ENCODE peak calls at places on chromosome 14, in seven cellular contexts. U is uterus; X is colonic mucosa; E is CD4-positive, alpha-beta T cell; F is psoas muscle; L is adrenal gland; V is stomach. Q is an unnamed sample.
A peak's percentile ranks its signal among the peaks of the same experiment; 100 is the strongest.

GRCh38 chr14:47262801-47263200 is 412.6 kb downstream of the MDGA2 start:
- DNase-seq in U (no peak), X (no peak), E (no peak), F (no peak), L (no peak), V (no peak), Q (no peak)

GRCh38 chr14:22557846-22558220 is 31.2 kb downstream of the DAD1 start:
- DNase-seq in U (no peak), X (no peak), E (no peak), F (no peak), L (no peak), V (no peak), Q (no peak)

GRCh38 chr14:49306152-49306751 is 279.9 kb downstream of the RPS29 start:
- DNase-seq in U (no peak), X (no peak), E (no peak), F (no peak), L (no peak), V (no peak), Q (no peak)

GRCh38 chr14:60977848-60978247 is 3.0 kb downstream of the TRMT5 start:
- DNase-seq in U (no peak), X (no peak), E (no peak), F (no peak), L (no peak), V (no peak), Q (no peak)

GRCh38 chr14:80538633-80539375 is 327.5 kb upstream of the DIO2 start:
- DNase-seq in U (no peak), X (no peak), E (no peak), F (no peak), L (no peak), V (no peak), Q (no peak)

GRCh38 chr14:69945347-69945746 is 66.1 kb downstream of the SMOC1 start:
- DNase-seq in U (no peak), X (no peak), E (no peak), F (no peak), L (no peak), V (no peak), Q (no peak)

GRCh38 chr14:74349757-74350156 is 1.5 kb downstream of the VRTN start:
- DNase-seq in U (no peak), X (peak; percentile 43), E (no peak), F (no peak), L (no peak), V (peak; percentile 66), Q (no peak)

GRCh38 chr14:97331058-97331457 is 533.9 kb downstream of the VRK1 start:
- DNase-seq in U (no peak), X (no peak), E (no peak), F (no peak), L (no peak), V (no peak), Q (no peak)

GRCh38 chr14:94458558-94459200 is 6.1 kb upstream of the SERPINA11 start:
- DNase-seq in U (no peak), X (no peak), E (no peak), F (no peak), L (peak; percentile 35), V (no peak), Q (no peak)

GRCh38 chr14:67522270-67522669 is 10.8 kb upstream of the PLEKHH1 start:
- DNase-seq in U (no peak), X (no peak), E (no peak), F (no peak), L (no peak), V (no peak), Q (no peak)

GRCh38 chr14:58625438-58625837 is 12.3 kb upstream of the DACT1 start:
- DNase-seq in U (no peak), X (no peak), E (no peak), F (no peak), L (no peak), V (no peak), Q (no peak)

GRCh38 chr14:21308479-21309237 is 28.8 kb downstream of the RPGRIP1 start:
- DNase-seq in U (peak; percentile 17), X (peak; percentile 91), E (peak; percentile 75), F (peak; percentile 58), L (peak; percentile 92), V (peak; percentile 89), Q (peak; percentile 44)

GRCh38 chr14:86639146-86639545 is 1109.2 kb downstream of the FLRT2 start:
- DNase-seq in U (no peak), X (no peak), E (no peak), F (no peak), L (no peak), V (no peak), Q (no peak)

GRCh38 chr14:61609143-61609851 is 86.0 kb upstream of the HIF1A start:
- DNase-seq in U (peak; percentile 19), X (no peak), E (no peak), F (peak; percentile 56), L (peak; percentile 81), V (no peak), Q (no peak)

GRCh38 chr14:21072781-21073339 is 2.8 kb downstream of the ARHGEF40 start:
- DNase-seq in U (no peak), X (peak; percentile 77), E (no peak), F (no peak), L (no peak), V (peak; percentile 84), Q (no peak)

GRCh38 chr14:79596531-79596930 is 614.8 kb downstream of the DIO2 start:
- DNase-seq in U (no peak), X (no peak), E (no peak), F (no peak), L (no peak), V (no peak), Q (no peak)

GRCh38 chr14:74401504-74402241 is 24.3 kb downstream of the SYNDIG1L start:
- DNase-seq in U (no peak), X (peak; percentile 38), E (peak; percentile 60), F (peak; percentile 58), L (peak; percentile 57), V (peak; percentile 38), Q (peak; percentile 29)

GRCh38 chr14:95713596-95714371 is at the start of gene TCL1A:
- DNase-seq in U (no peak), X (no peak), E (no peak), F (no peak), L (no peak), V (no peak), Q (no peak)

DNA sequence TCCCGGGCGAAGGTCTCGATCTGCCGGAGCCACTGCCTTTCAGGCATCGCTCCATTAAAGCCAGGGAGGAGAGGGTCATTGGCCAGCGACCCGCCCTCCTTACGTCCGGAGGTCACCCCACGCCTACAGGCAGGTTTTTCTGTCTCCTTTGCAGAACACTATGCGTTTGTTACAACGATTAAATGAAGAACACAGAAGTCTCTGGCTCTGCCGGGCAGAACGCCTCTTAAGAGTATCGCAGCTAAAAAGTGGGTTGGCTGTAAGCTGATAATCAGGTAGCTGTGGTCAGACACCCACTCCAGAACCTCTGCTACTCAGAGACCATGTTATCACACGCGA is 15.0 kb downstream of the OTX2 start:
- DNase-seq in U (no peak), X (no peak), E (no peak), F (no peak), L (no peak), V (no peak), Q (no peak)
- H3K27me3 ChIP-seq in U (peaks cover 69% of the 10 kb centered on the region), X (peaks cover 66% of the 10 kb centered on the region), E (peaks cover 92% of the 10 kb centered on the region), F (peaks cover 84% of the 10 kb centered on the region), L (peaks cover 79% of the 10 kb centered on the region), V (peaks cover 68% of the 10 kb centered on the region), Q (peaks cover 99% of the 10 kb centered on the region)

GRCh38 chr14:99538275-99538674 is 57.1 kb downstream of the CCNK start:
- DNase-seq in U (no peak), X (no peak), E (no peak), F (no peak), L (peak; percentile 83), V (no peak), Q (no peak)
- TF ChIP-seq CTCF in U (peak; percentile 3), X (no peak), E (no peak), F (no peak), L (peak; percentile 39), V (no peak), Q (peak; percentile 26)

GRCh38 chr14:101458536-101459391 is 102.5 kb upstream of the DIO3 start:
- DNase-seq in U (no peak), X (no peak), E (no peak), F (no peak), L (no peak), V (peak; percentile 17), Q (no peak)
- H3K27me3 ChIP-seq in U (peaks cover 15% of the 10 kb centered on the region), X (peaks cover 21% of the 10 kb centered on the region), E (peaks cover 70% of the 10 kb centered on the region), F (peaks cover 62% of the 10 kb centered on the region), L (peaks cover 54% of the 10 kb centered on the region), V (peaks cover 38% of the 10 kb centered on the region), Q (peaks cover 98% of the 10 kb centered on the region)

DNA sequence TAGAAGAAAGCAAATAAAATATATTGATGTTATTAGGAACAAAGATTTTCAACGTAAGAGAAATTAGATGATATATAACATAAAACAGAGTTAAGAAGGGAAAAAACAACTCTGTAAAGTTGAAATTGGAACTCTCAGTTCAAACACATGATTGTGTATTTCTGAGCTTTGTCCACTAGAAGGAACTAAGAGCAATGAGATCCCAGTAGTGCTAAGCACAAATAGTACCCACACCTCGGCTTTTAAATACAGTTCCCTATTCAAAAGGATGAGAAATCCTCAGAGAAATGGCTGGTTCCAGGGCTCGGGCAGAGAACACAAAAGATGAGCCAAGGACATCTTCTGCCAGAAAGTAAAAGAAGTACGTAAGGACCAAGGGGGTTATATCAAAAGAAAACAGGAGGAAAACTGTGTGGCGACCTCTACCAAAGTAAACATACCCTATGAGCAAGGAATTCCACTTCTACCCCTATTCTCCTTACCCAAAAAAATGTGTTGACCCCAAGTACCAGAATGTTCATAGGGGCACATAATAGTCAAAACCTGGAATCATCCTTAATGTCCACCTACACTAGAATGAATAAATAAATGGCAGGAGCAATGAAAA is 96.6 kb downstream of the SPTSSA start:
- DNase-seq in U (no peak), X (no peak), E (no peak), F (no peak), L (no peak), V (no peak), Q (no peak)
- TF ChIP-seq CTCF in U (no peak), X (no peak), E (no peak), F (no peak), L (peak; percentile 46), V (peak; percentile 20), Q (peak; percentile 34)